ENCODE peak calls at places on chromosomes 6 and 20, in seven cellular contexts. F is aorta; K is breast epithelium; D is GM23248; Y is fibroblast of lung; J is CD4-positive, alpha-beta memory T cell; P is K562. N is an unnamed sample.
A peak's percentile ranks its signal among the peaks of the same experiment; 100 is the strongest.

GRCh38 chr6:246349-246748 is 45.9 kb upstream of the DUSP22 start:
- DNase-seq in F (no peak), K (no peak), D (no peak), Y (no peak), J (no peak), P (no peak), N (no peak)

GRCh38 chr20:32288225-32288849 is 10.9 kb downstream of the KIF3B start:
- DNase-seq in F (no peak), K (no peak), D (no peak), Y (no peak), J (no peak), P (no peak), N (no peak)

GRCh38 chr6:30151580-30151979 is 9.4 kb downstream of the TRIM10 start:
- DNase-seq in F (no peak), K (no peak), D (no peak), Y (no peak), J (no peak), P (peak; percentile 34), N (no peak)

GRCh38 chr20:5642155-5642981 is 107.8 kb upstream of the SHLD1 start:
- DNase-seq in F (no peak), K (no peak), D (peak; percentile 63), Y (peak; percentile 53), J (no peak), P (no peak), N (peak; percentile 76)

GRCh38 chr6:139124887-139125672 is 9.8 kb upstream of the HECA start:
- DNase-seq in F (no peak), K (no peak), D (peak; percentile 66), Y (peak; percentile 74), J (peak; percentile 88), P (peak; percentile 32), N (no peak)

GRCh38 chr6:37168809-37169457 is 1.0 kb upstream of the PIM1 start:
- DNase-seq in F (no peak), K (no peak), D (peak; percentile 90), Y (no peak), J (peak; percentile 31), P (peak; percentile 69), N (no peak)

GRCh38 chr20:34112600-34113061 is 588 bp upstream of the EIF2S2 start:
- DNase-seq in F (no peak), K (no peak), D (peak; percentile 63), Y (peak; percentile 51), J (no peak), P (no peak), N (no peak)

GRCh38 chr20:63668351-63668750 is 10.2 kb downstream of the RTEL1 start:
- DNase-seq in F (no peak), K (no peak), D (no peak), Y (no peak), J (no peak), P (no peak), N (no peak)

GRCh38 chr6:154509421-154510143 is 903 bp downstream of the CNKSR3 start:
- DNase-seq in F (peak; percentile 82), K (peak; percentile 52), D (peak; percentile 64), Y (peak; percentile 40), J (no peak), P (peak; percentile 68), N (peak; percentile 28)

GRCh38 chr6:28725890-28726348 is 197.9 kb downstream of the TRIM27 start:
- DNase-seq in F (no peak), K (no peak), D (no peak), Y (no peak), J (no peak), P (peak; percentile 51), N (no peak)

GRCh38 chr20:13202553-13202952 is 18.5 kb upstream of the ISM1 start:
- DNase-seq in F (no peak), K (no peak), D (no peak), Y (no peak), J (no peak), P (no peak), N (no peak)

GRCh38 chr6:127554435-127555006 is 22.5 kb upstream of the C6orf58 start:
- DNase-seq in F (no peak), K (no peak), D (peak; percentile 78), Y (peak; percentile 52), J (peak; percentile 2), P (no peak), N (no peak)

GRCh38 chr6:108653864-108654402 is 93.2 kb downstream of the FOXO3 start:
- DNase-seq in F (peak; percentile 82), K (no peak), D (peak; percentile 51), Y (peak; percentile 60), J (no peak), P (no peak), N (peak; percentile 77)

GRCh38 chr6:29964553-29964903 is 22.2 kb downstream of the HLA-A start:
- DNase-seq in F (no peak), K (no peak), D (no peak), Y (no peak), J (no peak), P (no peak), N (no peak)

GRCh38 chr6:12577124-12577845 is 139.3 kb upstream of the PHACTR1 start:
- DNase-seq in F (no peak), K (no peak), D (no peak), Y (peak; percentile 9), J (no peak), P (no peak), N (no peak)

GRCh38 chr20:60474385-60474910 is 516.2 kb downstream of the CDH26 start:
- DNase-seq in F (no peak), K (no peak), D (no peak), Y (no peak), J (no peak), P (no peak), N (no peak)

GRCh38 chr6:11198663-11199603 is 33.5 kb downstream of the NEDD9 start:
- DNase-seq in F (no peak), K (no peak), D (no peak), Y (no peak), J (peak; percentile 74), P (no peak), N (no peak)

GRCh38 chr20:44756956-44757355 is 11.3 kb downstream of the KCNK15 start:
- DNase-seq in F (no peak), K (no peak), D (no peak), Y (no peak), J (no peak), P (no peak), N (no peak)

GRCh38 chr20:4053071-4053470 is 37.7 kb upstream of the RNF24 start:
- DNase-seq in F (no peak), K (no peak), D (no peak), Y (no peak), J (no peak), P (no peak), N (no peak)

GRCh38 chr20:4052139-4052480 is 36.8 kb upstream of the RNF24 start:
- DNase-seq in F (no peak), K (no peak), D (no peak), Y (no peak), J (no peak), P (no peak), N (no peak)

GRCh38 chr20:4050581-4050980 is 35.2 kb upstream of the RNF24 start:
- DNase-seq in F (no peak), K (no peak), D (no peak), Y (no peak), J (no peak), P (peak; percentile 12), N (no peak)

GRCh38 chr20:4052554-4052953 is 37.2 kb upstream of the RNF24 start:
- DNase-seq in F (no peak), K (no peak), D (no peak), Y (no peak), J (no peak), P (no peak), N (peak; percentile 18)

DNA sequence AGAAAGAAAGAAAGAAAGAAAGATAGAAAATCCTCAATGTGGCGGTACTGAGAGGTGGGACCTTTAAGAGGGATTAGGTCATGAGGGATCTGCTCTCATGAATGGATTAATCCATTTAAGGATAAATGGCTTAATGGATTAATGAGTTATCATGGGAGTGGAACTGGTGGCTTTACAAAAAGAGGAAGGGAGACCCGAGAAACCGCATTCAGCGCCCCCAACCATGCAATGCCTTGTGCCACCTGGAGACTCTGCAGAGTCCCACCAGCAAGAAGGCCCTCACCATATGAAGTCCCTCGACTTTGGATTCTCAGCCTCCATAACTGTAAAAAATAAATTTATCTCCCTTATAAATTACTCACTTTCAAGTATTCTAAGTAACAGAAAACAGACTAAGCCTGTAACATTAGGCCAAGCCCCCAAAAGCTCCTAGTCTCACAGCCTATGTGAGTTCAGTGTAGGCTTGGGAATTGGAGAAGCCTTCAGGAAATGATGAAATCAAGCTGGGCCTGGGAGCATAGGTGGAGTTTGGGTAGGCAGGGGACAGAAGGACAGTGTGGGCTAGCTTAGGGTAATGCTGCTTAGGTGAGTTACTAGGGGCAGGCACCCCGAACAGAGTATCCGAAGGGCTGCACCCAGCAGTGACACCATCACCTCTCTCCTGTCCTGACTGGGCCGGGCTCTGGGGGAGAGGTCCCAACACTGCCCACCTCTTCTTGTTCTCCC is 36.2 kb upstream of the RNF24 start:
- DNase-seq in F (no peak), K (no peak), D (peak; percentile 32), Y (no peak), J (no peak), P (no peak), N (peak; percentile 12)
- H3K4me3 ChIP-seq in F (no peak overlapping the region), K (no peak overlapping the region), D (no peak overlapping the region), Y (no peak overlapping the region), J (no peak overlapping the region), P (no peak overlapping the region), N (no peak overlapping the region)

GRCh38 chr20:1896859-1897258 is 1.7 kb downstream of the SIRPA start:
- DNase-seq in F (no peak), K (no peak), D (no peak), Y (no peak), J (no peak), P (no peak), N (no peak)
- H3K4me1 ChIP-seq in F (no peaks in the 10 kb centered on the region), K (peaks cover 12% of the 10 kb centered on the region), D (peaks cover 43% of the 10 kb centered on the region), Y (peaks cover 2% of the 10 kb centered on the region), J (peaks cover 5% of the 10 kb centered on the region), P (peaks cover 13% of the 10 kb centered on the region), N (peaks cover 67% of the 10 kb centered on the region)

DNA sequence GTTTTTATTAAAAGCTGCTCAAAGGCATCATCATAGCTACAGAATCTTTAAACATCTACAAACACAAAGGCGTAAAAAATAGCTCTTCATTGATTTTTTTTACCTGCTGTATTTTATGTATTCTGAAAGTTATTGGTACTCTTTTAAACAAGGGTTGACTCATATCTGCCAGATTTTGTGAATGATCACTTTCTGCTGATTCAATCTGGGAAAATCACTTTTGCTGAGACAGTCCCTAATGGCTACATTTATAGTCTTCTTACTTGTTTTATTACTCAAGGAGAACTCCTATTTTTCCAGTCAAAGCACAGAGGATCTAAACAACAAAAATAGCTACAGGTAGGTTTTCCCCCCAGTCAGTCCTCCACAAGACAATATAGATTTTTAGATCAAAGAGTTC is 739.0 kb downstream of the CBLN4 start:
- DNase-seq in F (no peak), K (no peak), D (no peak), Y (no peak), J (no peak), P (no peak), N (no peak)
- H3K9me3 ChIP-seq in F (no peaks in the 10 kb centered on the region), K (no peaks in the 10 kb centered on the region), D (no peaks in the 10 kb centered on the region), Y (no peaks in the 10 kb centered on the region), J (no peaks in the 10 kb centered on the region), P (no peaks in the 10 kb centered on the region), N (no peaks in the 10 kb centered on the region)

DNA sequence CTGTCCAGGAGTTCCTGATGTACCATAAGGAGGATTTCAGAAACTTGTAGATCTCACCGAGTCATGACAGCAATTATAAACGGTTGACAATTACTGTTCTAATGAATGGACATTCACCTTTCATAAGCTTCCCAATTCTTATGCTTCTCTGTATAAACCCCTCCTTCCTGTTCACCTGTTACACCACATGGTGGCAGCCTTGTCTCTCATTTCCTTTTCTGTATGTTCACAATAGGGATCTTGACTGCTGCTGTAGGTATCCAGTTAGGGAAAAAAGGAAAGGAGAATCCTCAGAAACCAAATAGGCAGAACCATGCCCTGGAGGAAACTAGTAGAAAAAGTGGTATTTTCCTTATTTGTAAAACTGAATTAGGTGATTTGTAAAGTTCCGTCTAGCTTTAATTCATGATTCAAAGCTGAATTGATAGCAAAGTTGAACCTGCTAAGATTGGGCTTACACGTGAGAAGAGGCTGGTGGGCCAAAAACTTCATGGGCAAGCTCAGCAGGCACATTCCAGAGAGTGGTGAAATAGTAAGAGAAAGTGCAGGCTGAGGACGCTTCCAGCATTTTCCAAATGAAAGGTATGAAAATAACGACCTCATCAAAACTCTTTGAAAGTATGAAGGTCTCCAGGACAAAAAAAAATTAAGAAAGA is 29.0 kb upstream of the TBPL1 start:
- DNase-seq in F (no peak), K (no peak), D (peak; percentile 83), Y (peak; percentile 87), J (peak; percentile 62), P (peak; percentile 58), N (peak; percentile 53)
- H3K4me3 ChIP-seq in F (no peak overlapping the region), K (no peak overlapping the region), D (no peak overlapping the region), Y (no peak overlapping the region), J (no peak overlapping the region), P (no peak overlapping the region), N (no peak overlapping the region)